ENCODE peak calls at places on chromosome 16, in four cellular contexts. One of them, this sample, is unnamed.

GRCh38 chr16:50610331-50611262 is 62.4 kb downstream of the NKD1 start:
- DNase-seq in HepG2: no peak
- DNase-seq in K562: peak
- DNase-seq in HCT116: no peak
- DNase-seq in this sample: no peak

GRCh38 chr16:4675864-4676786 is 17.2 kb upstream of the NUDT16L1 start:
- DNase-seq in HCT116: no peak
- DNase-seq in HepG2: peak
- DNase-seq in K562: peak
- DNase-seq in this sample: no peak

GRCh38 chr16:3879258-3879886 is 1.1 kb downstream of the CREBBP start:
- DNase-seq in HCT116: no peak
- DNase-seq in HepG2: no peak
- DNase-seq in K562: peak
- DNase-seq in this sample: peak

GRCh38 chr16:89201467-89202377 is 1.4 kb upstream of the SLC22A31 start:
- DNase-seq in K562: peak
- DNase-seq in HepG2: peak
- DNase-seq in HCT116: peak
- DNase-seq in this sample: peak

GRCh38 chr16:87032554-87032953 is 284.6 kb downstream of the C16orf95 start:
- DNase-seq in HCT116: no peak
- DNase-seq in K562: no peak
- DNase-seq in HepG2: no peak
- DNase-seq in this sample: no peak

GRCh38 chr16:23225634-23226033 is 43.1 kb downstream of the SCNN1G start:
- DNase-seq in HepG2: no peak
- DNase-seq in HCT116: no peak
- DNase-seq in K562: no peak
- DNase-seq in this sample: no peak

GRCh38 chr16:57185446-57185944 is 344 bp downstream of the PSME3IP1 start:
- DNase-seq in HepG2: no peak
- DNase-seq in K562: no peak
- DNase-seq in HCT116: no peak
- DNase-seq in this sample: peak

GRCh38 chr16:3745751-3746355 is 28.5 kb upstream of the TRAP1 start:
- DNase-seq in HCT116: no peak
- DNase-seq in K562: no peak
- DNase-seq in HepG2: no peak
- DNase-seq in this sample: no peak

GRCh38 chr16:19363741-19364140 is 53.9 kb upstream of the TMC5 start:
- DNase-seq in HepG2: no peak
- DNase-seq in K562: no peak
- DNase-seq in HCT116: no peak
- DNase-seq in this sample: no peak

GRCh38 chr16:9929313-9929712 is 252.9 kb downstream of the GRIN2A start:
- DNase-seq in HCT116: no peak
- DNase-seq in K562: no peak
- DNase-seq in HepG2: no peak
- DNase-seq in this sample: no peak

GRCh38 chr16:86319871-86320270 is 190.5 kb upstream of the FOXF1 start:
- DNase-seq in HepG2: no peak
- DNase-seq in HCT116: no peak
- DNase-seq in K562: no peak
- DNase-seq in this sample: no peak

GRCh38 chr16:70695351-70696070 is 9.7 kb upstream of the MTSS2 start:
- DNase-seq in K562: peak
- DNase-seq in HCT116: no peak
- DNase-seq in HepG2: peak
- DNase-seq in this sample: peak

GRCh38 chr16:28974007-28974436 is 556 bp upstream of the SPNS1 start:
- DNase-seq in K562: peak
- DNase-seq in HCT116: peak
- DNase-seq in HepG2: peak
- DNase-seq in this sample: peak

GRCh38 chr16:15990902-15991301 is 41.5 kb downstream of the ABCC1 start:
- DNase-seq in K562: peak
- DNase-seq in HepG2: no peak
- DNase-seq in HCT116: no peak
- DNase-seq in this sample: peak

GRCh38 chr16:47778106-47778803 is 317.1 kb downstream of the PHKB start:
- DNase-seq in HepG2: no peak
- DNase-seq in K562: no peak
- DNase-seq in HCT116: no peak
- DNase-seq in this sample: no peak
- TF ChIP-seq ELF1 in HepG2: no peak
- TF ChIP-seq ELF1 in K562: no peak
- TF ChIP-seq ELF1 in HCT116: no peak
- TF ChIP-seq ELF1 in this sample: no peak

DNA sequence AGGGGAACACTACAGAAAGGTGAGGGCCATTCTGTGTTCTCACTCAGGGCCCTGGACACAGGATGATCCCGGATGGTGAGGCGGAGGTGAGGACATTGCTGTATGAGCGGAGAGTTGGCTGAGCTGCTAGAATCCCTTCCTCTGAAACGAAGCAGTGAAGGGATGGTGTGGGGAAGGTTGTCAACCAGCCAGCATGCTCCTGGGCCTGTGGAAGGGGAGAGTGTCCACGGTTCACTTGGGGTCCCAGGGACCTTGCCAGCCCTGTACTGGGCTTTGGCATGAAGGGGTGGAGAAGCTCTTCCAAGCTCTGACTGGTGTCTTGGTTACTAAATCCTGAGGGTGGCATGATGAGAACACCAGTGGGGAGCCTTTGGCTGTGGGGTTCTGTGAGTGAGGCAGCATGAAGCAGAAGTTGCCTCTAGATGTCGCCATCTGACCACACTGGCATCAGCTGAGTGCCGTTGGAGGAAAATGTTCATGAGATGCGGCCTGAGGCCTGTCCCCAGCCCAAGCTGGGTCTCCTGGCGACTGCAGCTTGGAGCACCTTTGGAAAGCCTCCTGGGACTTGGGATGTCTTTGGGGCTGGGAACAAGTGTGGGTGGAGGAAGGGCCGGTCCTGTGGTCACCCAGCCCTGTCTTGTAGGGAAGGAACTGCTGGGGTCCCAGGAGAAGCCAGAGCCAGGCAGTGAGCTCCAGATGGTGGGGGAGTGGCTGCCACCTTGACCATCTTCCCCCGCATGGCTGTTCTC is 14.8 kb downstream of the PDP2 start:
- DNase-seq in HepG2: peak
- DNase-seq in HCT116: peak
- DNase-seq in K562: peak
- DNase-seq in this sample: peak
- TF ChIP-seq ELF1 in HepG2: no peak
- TF ChIP-seq ELF1 in HCT116: no peak
- TF ChIP-seq ELF1 in K562: no peak
- TF ChIP-seq ELF1 in this sample: no peak

GRCh38 chr16:25148568-25149215 is 37.1 kb downstream of the LCMT1 start:
- DNase-seq in K562: no peak
- DNase-seq in HCT116: no peak
- DNase-seq in HepG2: no peak
- DNase-seq in this sample: peak
- TF ChIP-seq ELF1 in K562: no peak
- TF ChIP-seq ELF1 in HCT116: no peak
- TF ChIP-seq ELF1 in HepG2: no peak
- TF ChIP-seq ELF1 in this sample: no peak

GRCh38 chr16:85304337-85304736 is 192.1 kb upstream of the CIBAR2 start:
- DNase-seq in K562: no peak
- DNase-seq in HCT116: no peak
- DNase-seq in HepG2: no peak
- DNase-seq in this sample: no peak

GRCh38 chr16:85306793-85307551 is 194.7 kb upstream of the CIBAR2 start:
- DNase-seq in K562: no peak
- DNase-seq in HCT116: no peak
- DNase-seq in HepG2: no peak
- DNase-seq in this sample: no peak

GRCh38 chr16:85307552-85308364 is 195.5 kb upstream of the CIBAR2 start:
- DNase-seq in HepG2: peak
- DNase-seq in K562: no peak
- DNase-seq in HCT116: no peak
- DNase-seq in this sample: no peak

GRCh38 chr16:85308585-85309540 is 196.6 kb upstream of the CIBAR2 start:
- DNase-seq in K562: no peak
- DNase-seq in HepG2: no peak
- DNase-seq in HCT116: no peak
- DNase-seq in this sample: no peak

DNA sequence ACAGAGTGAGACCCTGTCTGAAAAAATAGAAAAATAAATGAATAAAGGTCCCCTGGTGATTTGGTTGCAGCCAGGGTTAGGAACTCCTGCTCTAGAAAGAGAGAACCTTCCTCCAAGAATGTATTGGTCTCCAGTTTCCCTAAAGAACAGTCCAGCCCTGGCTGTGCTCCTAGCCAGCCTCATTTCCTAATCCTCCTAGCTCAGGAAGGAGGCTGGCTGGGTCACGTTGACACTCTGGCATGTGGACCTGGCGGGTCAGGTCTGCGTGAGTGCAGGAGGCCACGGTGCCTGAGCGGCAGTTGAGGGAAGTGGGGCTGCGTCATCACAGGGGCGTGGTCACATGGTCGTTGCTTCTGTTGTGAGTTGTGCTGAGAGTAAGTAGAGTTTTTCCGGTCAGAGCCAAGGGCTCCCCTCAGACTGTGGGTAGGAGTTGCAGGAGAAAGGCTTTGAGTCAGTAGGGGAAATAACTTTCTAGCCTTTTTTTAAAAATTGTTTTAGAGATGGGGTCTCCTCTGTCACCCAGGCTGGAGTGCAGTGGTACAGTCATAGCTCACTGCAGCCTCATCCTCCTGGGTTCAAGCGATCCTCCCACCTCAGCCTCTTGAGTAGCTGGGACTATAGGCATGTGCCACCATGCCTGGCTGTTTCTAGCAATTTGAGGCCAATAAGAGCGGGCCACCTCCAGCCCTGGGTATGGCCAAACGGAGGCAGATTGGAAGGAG is 194.0 kb upstream of the CIBAR2 start:
- DNase-seq in HCT116: peak
- DNase-seq in HepG2: peak
- DNase-seq in K562: peak
- DNase-seq in this sample: no peak
- TF ChIP-seq ELF1 in HCT116: no peak
- TF ChIP-seq ELF1 in HepG2: peak
- TF ChIP-seq ELF1 in K562: no peak
- TF ChIP-seq ELF1 in this sample: no peak

GRCh38 chr16:81238296-81239011 is at the start of gene BCO1:
- DNase-seq in HCT116: no peak
- DNase-seq in K562: no peak
- DNase-seq in HepG2: peak
- DNase-seq in this sample: no peak
- TF ChIP-seq ELF1 in HCT116: no peak
- TF ChIP-seq ELF1 in K562: no peak
- TF ChIP-seq ELF1 in HepG2: no peak
- TF ChIP-seq ELF1 in this sample: no peak

GRCh38 chr16:53668869-53669268 is 34.8 kb downstream of the RPGRIP1L start:
- DNase-seq in K562: no peak
- DNase-seq in HCT116: no peak
- DNase-seq in HepG2: no peak
- DNase-seq in this sample: no peak

GRCh38 chr16:53664724-53665345 is 38.8 kb downstream of the RPGRIP1L start:
- DNase-seq in HepG2: no peak
- DNase-seq in K562: no peak
- DNase-seq in HCT116: no peak
- DNase-seq in this sample: no peak

GRCh38 chr16:53672461-53672860 is 31.2 kb downstream of the RPGRIP1L start:
- DNase-seq in K562: no peak
- DNase-seq in HepG2: peak
- DNase-seq in HCT116: no peak
- DNase-seq in this sample: no peak

DNA sequence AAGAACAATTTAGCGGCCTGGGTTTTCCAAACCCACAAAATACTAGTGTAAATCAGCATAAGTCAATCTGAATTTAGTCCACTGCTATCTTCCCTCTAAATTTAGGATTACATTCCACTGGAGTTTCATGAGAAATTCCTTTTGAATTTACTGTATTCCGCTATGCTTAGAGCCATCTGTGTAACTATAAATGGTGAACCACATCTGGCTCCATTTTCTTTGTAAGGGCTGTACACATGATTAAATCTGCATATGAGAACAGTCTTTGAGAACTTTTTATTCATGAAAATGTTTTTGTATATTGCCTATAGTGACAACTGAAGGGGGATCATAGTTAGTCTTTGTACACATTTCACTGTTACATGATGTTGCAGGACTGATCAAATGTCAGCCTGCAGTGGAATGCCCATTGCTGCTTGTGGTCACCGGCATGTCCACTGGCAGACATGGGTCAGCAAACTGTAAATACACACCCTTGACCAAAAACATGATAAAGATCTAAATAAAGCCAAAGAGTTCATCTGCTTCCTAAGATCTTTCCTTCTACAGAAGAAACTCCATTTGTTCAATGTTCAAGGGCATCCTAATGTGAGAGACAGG is 36.7 kb downstream of the RPGRIP1L start:
- DNase-seq in HepG2: peak
- DNase-seq in K562: no peak
- DNase-seq in HCT116: no peak
- DNase-seq in this sample: no peak
- TF ChIP-seq ELF1 in HepG2: no peak
- TF ChIP-seq ELF1 in K562: no peak
- TF ChIP-seq ELF1 in HCT116: no peak
- TF ChIP-seq ELF1 in this sample: no peak

GRCh38 chr16:26491271-26491670 is 575.5 kb upstream of the C16orf82 start:
- DNase-seq in HepG2: no peak
- DNase-seq in K562: no peak
- DNase-seq in HCT116: no peak
- DNase-seq in this sample: no peak
- TF ChIP-seq ELF1 in HepG2: no peak
- TF ChIP-seq ELF1 in K562: no peak
- TF ChIP-seq ELF1 in HCT116: no peak
- TF ChIP-seq ELF1 in this sample: no peak

GRCh38 chr16:11320170-11320569 is 25.1 kb upstream of the RMI2 start:
- DNase-seq in K562: no peak
- DNase-seq in HCT116: no peak
- DNase-seq in HepG2: no peak
- DNase-seq in this sample: no peak
- TF ChIP-seq ELF1 in K562: no peak
- TF ChIP-seq ELF1 in HCT116: no peak
- TF ChIP-seq ELF1 in HepG2: no peak
- TF ChIP-seq ELF1 in this sample: no peak

GRCh38 chr16:27768651-27769270 is 218.8 kb downstream of the KATNIP start:
- DNase-seq in HCT116: no peak
- DNase-seq in HepG2: no peak
- DNase-seq in K562: no peak
- DNase-seq in this sample: no peak

GRCh38 chr16:27772093-27772820 is 222.3 kb downstream of the KATNIP start:
- DNase-seq in K562: no peak
- DNase-seq in HepG2: no peak
- DNase-seq in HCT116: no peak
- DNase-seq in this sample: no peak

GRCh38 chr16:27769561-27770222 is 219.7 kb downstream of the KATNIP start:
- DNase-seq in K562: no peak
- DNase-seq in HCT116: peak
- DNase-seq in HepG2: no peak
- DNase-seq in this sample: no peak

GRCh38 chr16:27771201-27771910 is 221.4 kb downstream of the KATNIP start:
- DNase-seq in HCT116: no peak
- DNase-seq in HepG2: no peak
- DNase-seq in K562: no peak
- DNase-seq in this sample: no peak

GRCh38 chr16:27770271-27771196 is 220.6 kb downstream of the KATNIP start:
- DNase-seq in HepG2: no peak
- DNase-seq in K562: no peak
- DNase-seq in HCT116: no peak
- DNase-seq in this sample: no peak
- TF ChIP-seq ELF1 in HepG2: no peak
- TF ChIP-seq ELF1 in K562: no peak
- TF ChIP-seq ELF1 in HCT116: no peak
- TF ChIP-seq ELF1 in this sample: no peak

This sample was measured in SK-N-SH.